ENCODE peak calls at places on chromosomes 7 and 10, in six cellular contexts. J is neuronal stem cell, F is H9, V is IMR-90, U is trophoblast cell, L is H1. O is an unnamed sample.

GRCh38 chr10:48941427-48942075 is 1.9 kb upstream of the LRRC18 start:
- DNase-seq in J (no peak), F (peak), V (no peak), U (no peak), L (no peak), O (no peak)

GRCh38 chr7:139118234-139118802 is 8.8 kb upstream of the ZC3HAV1 start:
- DNase-seq in J (no peak), F (no peak), V (peak), U (peak), L (no peak), O (peak)

GRCh38 chr10:22369433-22370072 is 24.3 kb downstream of the SPAG6 start:
- DNase-seq in J (no peak), F (no peak), V (peak), U (no peak), L (no peak), O (peak)

GRCh38 chr7:155283565-155284194 is 14.0 kb upstream of the INSIG1 start:
- DNase-seq in J (no peak), F (no peak), V (no peak), U (no peak), L (no peak), O (no peak)

GRCh38 chr7:2698581-2699288 is 10.7 kb downstream of the AMZ1 start:
- DNase-seq in J (no peak), F (no peak), V (no peak), U (no peak), L (no peak), O (no peak)

GRCh38 chr10:14334771-14335170 is 4.0 kb upstream of the FRMD4A start:
- DNase-seq in J (no peak), F (no peak), V (no peak), U (no peak), L (no peak), O (no peak)

GRCh38 chr10:129467346-129468119 is 492 bp downstream of the MGMT start:
- DNase-seq in J (no peak), F (no peak), V (peak), U (no peak), L (no peak), O (peak)

GRCh38 chr10:77070892-77071595 is 566.6 kb downstream of the KCNMA1 start:
- DNase-seq in J (no peak), F (no peak), V (no peak), U (no peak), L (no peak), O (no peak)

GRCh38 chr7:11689096-11689495 is 142.9 kb downstream of the THSD7A start:
- DNase-seq in J (no peak), F (no peak), V (no peak), U (no peak), L (no peak), O (no peak)

GRCh38 chr10:114028425-114028824 is 15.2 kb upstream of the ADRB1 start:
- DNase-seq in J (no peak), F (no peak), V (no peak), U (no peak), L (no peak), O (no peak)

GRCh38 chr10:73522263-73522662 is 26.4 kb upstream of the PPP3CB start:
- DNase-seq in J (no peak), F (no peak), V (peak), U (no peak), L (no peak), O (peak)

GRCh38 chr10:125023862-125024495 is 82.1 kb downstream of the ZRANB1 start:
- DNase-seq in J (no peak), F (no peak), V (no peak), U (no peak), L (no peak), O (no peak)

GRCh38 chr7:80851896-80852476 is 66.9 kb downstream of the SEMA3C start:
- DNase-seq in J (no peak), F (no peak), V (peak), U (peak), L (no peak), O (peak)

GRCh38 chr7:84219310-84219709 is 24.7 kb upstream of the SEMA3A start:
- DNase-seq in J (no peak), F (no peak), V (no peak), U (no peak), L (no peak), O (no peak)

GRCh38 chr10:124646483-124647352 is 97.5 kb downstream of the FAM53B start:
- DNase-seq in J (no peak), F (no peak), V (peak), U (no peak), L (no peak), O (peak)

GRCh38 chr10:21171936-21172773 is 275.0 kb upstream of the NEBL start:
- DNase-seq in J (no peak), F (no peak), V (no peak), U (no peak), L (no peak), O (no peak)

GRCh38 chr10:66931340-66931948 is 5.6 kb downstream of the LRRTM3 start:
- DNase-seq in J (peak), F (no peak), V (peak), U (no peak), L (no peak), O (peak)

GRCh38 chr7:159137906-159138305 is 6.8 kb downstream of the VIPR2 start:
- DNase-seq in J (no peak), F (peak), V (no peak), U (no peak), L (no peak), O (no peak)

GRCh38 chr7:37311282-37311868 is 137.3 kb downstream of the ELMO1 start:
- DNase-seq in J (no peak), F (no peak), V (peak), U (peak), L (no peak), O (peak)

GRCh38 chr7:8639668-8640067 is 206.3 kb downstream of the NXPH1 start:
- DNase-seq in J (no peak), F (no peak), V (no peak), U (no peak), L (no peak), O (no peak)

GRCh38 chr10:13448216-13448615 is 80.6 kb downstream of the BEND7 start:
- DNase-seq in J (no peak), F (no peak), V (peak), U (no peak), L (no peak), O (no peak)

GRCh38 chr7:39880556-39880955 is 69.5 kb upstream of the CDK13 start:
- DNase-seq in J (no peak), F (no peak), V (peak), U (peak), L (no peak), O (peak)

GRCh38 chr7:138009350-138009653 is 7.4 kb upstream of the CREB3L2 start:
- DNase-seq in J (no peak), F (no peak), V (no peak), U (no peak), L (no peak), O (no peak)

GRCh38 chr10:11823989-11824346 is 812 bp downstream of the PROSER2 start:
- DNase-seq in J (no peak), F (no peak), V (peak), U (no peak), L (no peak), O (peak)

GRCh38 chr7:47480576-47481538 is 101.1 kb downstream of the TNS3 start:
- DNase-seq in J (no peak), F (peak), V (no peak), U (no peak), L (peak), O (peak)

GRCh38 chr7:105940111-105940510 is 23.0 kb upstream of the CDHR3 start:
- DNase-seq in J (no peak), F (no peak), V (no peak), U (no peak), L (no peak), O (peak)

GRCh38 chr10:56212951-56213350 is 148.1 kb downstream of the ZWINT start:
- DNase-seq in J (no peak), F (no peak), V (no peak), U (no peak), L (no peak), O (no peak)

GRCh38 chr7:157438121-157439025 is 101.6 kb downstream of the DNAJB6 start:
- DNase-seq in J (no peak), F (no peak), V (no peak), U (no peak), L (no peak), O (no peak)

GRCh38 chr10:67015225-67015624 is 89.4 kb downstream of the LRRTM3 start:
- DNase-seq in J (no peak), F (no peak), V (no peak), U (no peak), L (no peak), O (no peak)

GRCh38 chr10:133465191-133465949 is 11.6 kb downstream of the SCART1 start:
- DNase-seq in J (no peak), F (no peak), V (no peak), U (no peak), L (no peak), O (no peak)

GRCh38 chr7:158411232-158411950 is 176.2 kb downstream of the PTPRN2 start:
- DNase-seq in J (no peak), F (no peak), V (no peak), U (no peak), L (no peak), O (no peak)

GRCh38 chr7:112080441-112080840 is 125.8 kb downstream of the DOCK4 start:
- DNase-seq in J (no peak), F (no peak), V (peak), U (peak), L (no peak), O (peak)

GRCh38 chr7:69060516-69060915 is 537.8 kb upstream of the AUTS2 start:
- DNase-seq in J (no peak), F (no peak), V (no peak), U (no peak), L (no peak), O (no peak)

GRCh38 chr7:681551-682307 is 44.8 kb upstream of the DNAAF5 start:
- DNase-seq in J (no peak), F (no peak), V (no peak), U (no peak), L (no peak), O (no peak)

GRCh38 chr7:37759519-37759918 is 76.0 kb downstream of the GPR141 start:
- DNase-seq in J (no peak), F (no peak), V (no peak), U (no peak), L (no peak), O (no peak)

GRCh38 chr7:151571471-151571870 is 51.8 kb upstream of the RHEB start:
- DNase-seq in J (no peak), F (no peak), V (no peak), U (no peak), L (no peak), O (no peak)

GRCh38 chr7:151565541-151565940 is 45.8 kb upstream of the RHEB start:
- DNase-seq in J (no peak), F (no peak), V (peak), U (peak), L (no peak), O (peak)

GRCh38 chr7:151568951-151569652 is 49.4 kb upstream of the RHEB start:
- DNase-seq in J (no peak), F (no peak), V (no peak), U (no peak), L (no peak), O (no peak)

GRCh38 chr7:151570366-151570915 is 50.7 kb upstream of the RHEB start:
- DNase-seq in J (no peak), F (no peak), V (peak), U (no peak), L (no peak), O (no peak)

GRCh38 chr7:151566897-151567320 is 47.2 kb upstream of the RHEB start:
- DNase-seq in J (no peak), F (no peak), V (peak), U (peak), L (no peak), O (peak)
- H3K27ac ChIP-seq in J (no peak), F (no peak), V (no peak), U (no peak), L (no peak), O (no peak)

DNA sequence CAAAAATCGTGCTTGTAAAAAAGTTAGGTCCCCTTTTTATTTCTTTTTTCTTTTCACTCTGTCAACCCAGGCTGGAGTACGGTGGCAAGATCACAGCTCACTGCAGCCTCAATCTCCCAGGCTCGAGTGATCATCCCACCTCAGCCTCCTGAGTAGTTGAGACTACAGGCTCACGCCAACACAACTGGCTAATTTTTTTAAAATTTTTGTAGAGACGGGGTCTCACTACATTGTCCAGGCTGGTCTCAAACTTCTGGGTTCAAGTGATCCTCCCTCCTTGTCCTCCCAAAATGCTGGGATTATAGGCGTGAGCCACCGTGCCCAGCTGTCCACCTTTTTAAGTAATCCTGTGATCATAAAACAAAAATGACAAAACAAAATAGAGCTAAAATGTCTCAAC is 19.4 kb upstream of the ARHGAP12 start:
- DNase-seq in J (no peak), F (no peak), V (no peak), U (no peak), L (no peak), O (no peak)
- H3K9ac ChIP-seq in J (no peak), F (no peak), V (no peak), U (no peak), L (no peak), O (peak)

GRCh38 chr7:32102432-32102851 is 32.2 kb upstream of the PDE1C start:
- DNase-seq in J (no peak), F (no peak), V (no peak), U (no peak), L (no peak), O (no peak)

GRCh38 chr7:32104766-32105165 is 34.6 kb upstream of the PDE1C start:
- DNase-seq in J (no peak), F (no peak), V (no peak), U (no peak), L (no peak), O (no peak)

GRCh38 chr7:32094516-32094915 is 24.3 kb upstream of the PDE1C start:
- DNase-seq in J (no peak), F (no peak), V (no peak), U (no peak), L (no peak), O (no peak)

GRCh38 chr7:32103361-32103760 is 33.2 kb upstream of the PDE1C start:
- DNase-seq in J (no peak), F (no peak), V (no peak), U (no peak), L (no peak), O (no peak)

DNA sequence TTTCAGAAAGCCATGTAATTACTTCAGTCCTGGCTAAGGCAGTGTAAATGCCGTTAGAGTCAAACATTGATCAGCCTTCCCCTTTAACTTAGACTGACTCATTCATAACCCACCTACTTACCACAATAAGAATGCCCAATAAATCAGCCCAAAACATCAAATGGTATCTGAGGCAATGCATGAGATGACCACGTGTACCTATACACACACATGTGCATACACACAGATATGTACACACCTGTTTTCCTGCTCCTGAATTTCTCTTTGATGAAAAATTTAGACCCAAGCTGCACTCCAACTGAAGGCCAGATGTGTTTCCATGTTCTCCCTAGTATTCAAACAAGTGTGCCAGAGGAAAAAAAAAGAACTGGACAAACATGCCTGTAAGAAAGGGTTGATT is 30.3 kb upstream of the PDE1C start:
- DNase-seq in J (no peak), F (no peak), V (no peak), U (no peak), L (no peak), O (no peak)
- H4K91ac ChIP-seq in J (no peak), F (no peak), V (no peak), U (no peak), L (no peak), O (no peak)

GRCh38 chr10:61935085-61935484 is 33.6 kb downstream of the ARID5B start:
- DNase-seq in J (no peak), F (no peak), V (no peak), U (no peak), L (no peak), O (peak)
- H3K27ac ChIP-seq in J (no peak), F (no peak), V (no peak), U (no peak), L (no peak), O (no peak)

GRCh38 chr7:130273863-130274262 is 7.2 kb downstream of the CPA2 start:
- DNase-seq in J (no peak), F (no peak), V (peak), U (no peak), L (no peak), O (peak)
- H3K9ac ChIP-seq in J (no peak), F (peak), V (peak), U (no peak), L (no peak), O (peak)

GRCh38 chr10:108070789-108071188 is 906.3 kb upstream of the SORCS1 start:
- DNase-seq in J (no peak), F (no peak), V (no peak), U (no peak), L (no peak), O (no peak)
- H4K91ac ChIP-seq in J (no peak), F (no peak), V (no peak), U (no peak), L (no peak), O (no peak)

DNA sequence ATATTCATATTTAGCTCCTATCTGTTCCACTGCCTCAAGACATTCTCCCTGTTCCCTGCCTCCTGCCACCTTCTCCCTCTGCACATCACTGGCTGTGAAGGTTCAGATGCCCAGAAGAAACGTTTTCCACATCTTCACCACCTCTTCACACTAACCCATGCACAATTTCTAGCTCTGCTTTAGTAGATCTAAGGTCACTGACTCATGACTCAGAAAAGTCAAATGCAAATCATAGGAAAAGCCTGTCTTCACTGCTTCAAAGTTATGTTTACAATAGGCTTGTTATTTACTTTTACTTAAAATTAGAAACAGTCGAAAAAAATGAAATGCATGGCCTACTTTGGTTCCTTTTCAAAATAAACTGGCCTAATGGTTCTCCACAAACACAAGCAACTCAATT is 2.5 kb downstream of the SCRN1 start:
- DNase-seq in J (no peak), F (no peak), V (peak), U (no peak), L (no peak), O (peak)
- H3K27ac ChIP-seq in J (no peak), F (no peak), V (peak), U (no peak), L (no peak), O (peak)

DNA sequence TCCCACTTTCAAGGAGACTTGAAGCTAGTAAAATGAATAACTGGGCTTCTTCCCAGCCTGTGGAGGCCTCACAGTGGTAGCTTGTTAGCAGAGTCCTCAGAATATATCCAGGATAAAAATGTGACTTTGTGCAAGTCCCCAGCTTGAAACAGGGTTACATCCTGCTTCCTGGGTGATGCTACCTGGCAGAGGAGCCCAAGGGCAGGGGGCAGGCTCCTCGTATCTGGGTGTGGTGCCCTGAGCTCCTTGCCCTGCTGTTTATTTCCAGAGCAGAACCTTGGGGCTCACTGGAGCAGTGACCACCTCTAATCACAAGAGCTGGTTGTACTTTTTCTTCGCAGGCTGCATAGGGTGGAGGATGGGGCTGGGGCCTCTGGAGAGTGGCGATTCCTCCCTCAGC is 94.8 kb downstream of the GRK5 start:
- DNase-seq in J (no peak), F (no peak), V (no peak), U (no peak), L (no peak), O (no peak)
- H3K9ac ChIP-seq in J (no peak), F (no peak), V (no peak), U (no peak), L (no peak), O (no peak)

GRCh38 chr7:116800594-116800993 is 61.8 kb upstream of the CAPZA2 start:
- DNase-seq in J (no peak), F (no peak), V (no peak), U (no peak), L (no peak), O (no peak)

GRCh38 chr7:116798205-116798730 is 64.1 kb upstream of the CAPZA2 start:
- DNase-seq in J (no peak), F (no peak), V (no peak), U (no peak), L (no peak), O (no peak)

GRCh38 chr7:116797611-116798010 is 64.8 kb upstream of the CAPZA2 start:
- DNase-seq in J (no peak), F (no peak), V (no peak), U (no peak), L (no peak), O (no peak)

GRCh38 chr7:116801092-116801710 is 61.2 kb upstream of the CAPZA2 start:
- DNase-seq in J (no peak), F (no peak), V (peak), U (peak), L (no peak), O (peak)

DNA sequence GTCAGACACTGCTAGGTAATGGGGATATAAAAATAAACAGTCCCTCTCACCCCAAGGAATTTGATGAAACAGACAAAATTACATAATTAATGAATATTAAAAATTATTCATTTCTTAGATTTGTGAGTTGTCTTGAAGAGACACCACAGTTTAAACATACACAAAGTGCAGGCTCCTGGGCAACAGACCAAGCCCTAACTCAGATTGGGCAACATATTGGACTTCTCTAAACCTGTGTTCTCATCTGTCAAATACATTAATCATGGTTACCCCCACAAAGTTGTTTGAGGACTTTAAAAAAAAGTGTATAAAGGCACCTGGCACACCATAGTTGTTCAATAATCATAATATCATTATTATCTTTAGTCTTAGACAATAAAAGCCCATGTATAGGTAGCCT is 62.5 kb upstream of the CAPZA2 start:
- DNase-seq in J (no peak), F (no peak), V (peak), U (no peak), L (no peak), O (no peak)
- H4K91ac ChIP-seq in J (no peak), F (no peak), V (no peak), U (no peak), L (no peak), O (no peak)